ENCODE peak calls at places on chromosomes 4 and X, in seven cellular contexts. One of them, this sample, is unnamed.

GRCh38 chrX:130079824-130080406 is 30.4 kb downstream of the ELF4 start:
- DNase-seq in heart right ventricle: peak; percentile 18
- DNase-seq in BJ: peak; percentile 19
- DNase-seq in left lung: no peak
- DNase-seq in sigmoid colon: peak; percentile 83
- DNase-seq in foreskin fibroblast: peak; percentile 84
- DNase-seq in NCI-H1694 treated with DMSO at 0.1 percent for 48 hours: peak; percentile 62
- DNase-seq in this sample: peak; percentile 43

GRCh38 chr4:81427605-81427922 is 44.1 kb downstream of the RASGEF1B start:
- DNase-seq in heart right ventricle: no peak
- DNase-seq in BJ: no peak
- DNase-seq in left lung: no peak
- DNase-seq in sigmoid colon: no peak
- DNase-seq in foreskin fibroblast: no peak
- DNase-seq in NCI-H1694 treated with DMSO at 0.1 percent for 48 hours: no peak
- DNase-seq in this sample: no peak

GRCh38 chr4:88706574-88706973 is 8.9 kb upstream of the NAP1L5 start:
- DNase-seq in heart right ventricle: peak; percentile 20
- DNase-seq in BJ: no peak
- DNase-seq in left lung: no peak
- DNase-seq in sigmoid colon: no peak
- DNase-seq in foreskin fibroblast: peak; percentile 80
- DNase-seq in NCI-H1694 treated with DMSO at 0.1 percent for 48 hours: peak; percentile 59
- DNase-seq in this sample: no peak

GRCh38 chrX:120380699-120381098 is 18.8 kb downstream of the ATP1B4 start:
- DNase-seq in heart right ventricle: no peak
- DNase-seq in BJ: no peak
- DNase-seq in left lung: no peak
- DNase-seq in sigmoid colon: no peak
- DNase-seq in foreskin fibroblast: peak; percentile 33
- DNase-seq in NCI-H1694 treated with DMSO at 0.1 percent for 48 hours: no peak
- DNase-seq in this sample: no peak

GRCh38 chrX:46953137-46953527 is 40.9 kb downstream of the JADE3 start:
- DNase-seq in heart right ventricle: no peak
- DNase-seq in BJ: no peak
- DNase-seq in left lung: no peak
- DNase-seq in sigmoid colon: no peak
- DNase-seq in foreskin fibroblast: no peak
- DNase-seq in NCI-H1694 treated with DMSO at 0.1 percent for 48 hours: no peak
- DNase-seq in this sample: no peak

GRCh38 chr4:124334119-124334518 is 378.4 kb downstream of the ANKRD50 start:
- DNase-seq in heart right ventricle: no peak
- DNase-seq in BJ: peak; percentile 48
- DNase-seq in left lung: no peak
- DNase-seq in sigmoid colon: no peak
- DNase-seq in foreskin fibroblast: peak; percentile 90
- DNase-seq in NCI-H1694 treated with DMSO at 0.1 percent for 48 hours: no peak
- DNase-seq in this sample: no peak

GRCh38 chr4:121146530-121146929 is 17.6 kb downstream of the TNIP3 start:
- DNase-seq in heart right ventricle: no peak
- DNase-seq in BJ: no peak
- DNase-seq in left lung: no peak
- DNase-seq in sigmoid colon: no peak
- DNase-seq in foreskin fibroblast: no peak
- DNase-seq in NCI-H1694 treated with DMSO at 0.1 percent for 48 hours: no peak
- DNase-seq in this sample: no peak

GRCh38 chr4:107760281-107760947 is 40.4 kb upstream of the PAPSS1 start:
- DNase-seq in heart right ventricle: peak; percentile 12
- DNase-seq in BJ: no peak
- DNase-seq in left lung: no peak
- DNase-seq in sigmoid colon: no peak
- DNase-seq in foreskin fibroblast: peak; percentile 35
- DNase-seq in NCI-H1694 treated with DMSO at 0.1 percent for 48 hours: no peak
- DNase-seq in this sample: no peak

GRCh38 chr4:76689079-76689817 is 208.7 kb downstream of the SOWAHB start:
- DNase-seq in heart right ventricle: peak; percentile 48
- DNase-seq in BJ: no peak
- DNase-seq in left lung: peak; percentile 80
- DNase-seq in sigmoid colon: no peak
- DNase-seq in foreskin fibroblast: peak; percentile 78
- DNase-seq in NCI-H1694 treated with DMSO at 0.1 percent for 48 hours: no peak
- DNase-seq in this sample: peak; percentile 72

GRCh38 chr4:173370130-173370476 is 651 bp upstream of the SAP30 start:
- DNase-seq in heart right ventricle: peak; percentile 66
- DNase-seq in BJ: no peak
- DNase-seq in left lung: peak; percentile 80
- DNase-seq in sigmoid colon: peak; percentile 91
- DNase-seq in foreskin fibroblast: no peak
- DNase-seq in NCI-H1694 treated with DMSO at 0.1 percent for 48 hours: no peak
- DNase-seq in this sample: peak; percentile 77

GRCh38 chr4:71004281-71004851 is 10.9 kb downstream of the DCK start:
- DNase-seq in heart right ventricle: no peak
- DNase-seq in BJ: no peak
- DNase-seq in left lung: no peak
- DNase-seq in sigmoid colon: no peak
- DNase-seq in foreskin fibroblast: no peak
- DNase-seq in NCI-H1694 treated with DMSO at 0.1 percent for 48 hours: no peak
- DNase-seq in this sample: no peak

GRCh38 chrX:150324035-150324728 is 38.9 kb upstream of the MAMLD1 start:
- DNase-seq in heart right ventricle: no peak
- DNase-seq in BJ: peak; percentile 30
- DNase-seq in left lung: no peak
- DNase-seq in sigmoid colon: no peak
- DNase-seq in foreskin fibroblast: peak; percentile 79
- DNase-seq in NCI-H1694 treated with DMSO at 0.1 percent for 48 hours: no peak
- DNase-seq in this sample: no peak

GRCh38 chr4:32858971-32859370 is 2138.8 kb downstream of the PCDH7 start:
- DNase-seq in heart right ventricle: no peak
- DNase-seq in BJ: peak; percentile 49
- DNase-seq in left lung: no peak
- DNase-seq in sigmoid colon: no peak
- DNase-seq in foreskin fibroblast: peak; percentile 91
- DNase-seq in NCI-H1694 treated with DMSO at 0.1 percent for 48 hours: no peak
- DNase-seq in this sample: no peak

GRCh38 chr4:173464486-173464885 is 65.5 kb downstream of the HAND2 start:
- DNase-seq in heart right ventricle: no peak
- DNase-seq in BJ: no peak
- DNase-seq in left lung: no peak
- DNase-seq in sigmoid colon: no peak
- DNase-seq in foreskin fibroblast: no peak
- DNase-seq in NCI-H1694 treated with DMSO at 0.1 percent for 48 hours: no peak
- DNase-seq in this sample: no peak

GRCh38 chr4:2006367-2006766 is 2.4 kb downstream of the NELFA start:
- DNase-seq in heart right ventricle: no peak
- DNase-seq in BJ: no peak
- DNase-seq in left lung: no peak
- DNase-seq in sigmoid colon: no peak
- DNase-seq in foreskin fibroblast: no peak
- DNase-seq in NCI-H1694 treated with DMSO at 0.1 percent for 48 hours: no peak
- DNase-seq in this sample: no peak

GRCh38 chr4:119210760-119211159 is 1.8 kb upstream of the USP53 start:
- DNase-seq in heart right ventricle: no peak
- DNase-seq in BJ: no peak
- DNase-seq in left lung: no peak
- DNase-seq in sigmoid colon: no peak
- DNase-seq in foreskin fibroblast: peak; percentile 71
- DNase-seq in NCI-H1694 treated with DMSO at 0.1 percent for 48 hours: no peak
- DNase-seq in this sample: no peak

GRCh38 chr4:95572304-95572991 is 23.7 kb upstream of the UNC5C start:
- DNase-seq in heart right ventricle: peak; percentile 12
- DNase-seq in BJ: no peak
- DNase-seq in left lung: peak; percentile 15
- DNase-seq in sigmoid colon: peak; percentile 77
- DNase-seq in foreskin fibroblast: no peak
- DNase-seq in NCI-H1694 treated with DMSO at 0.1 percent for 48 hours: no peak
- DNase-seq in this sample: peak; percentile 42

This sample was measured in left ventricle myocardium superior.